ENCODE peak calls at places on chromosomes 11 and 22, in four cellular contexts. P is cardiac muscle cell, H is PC-3, G is lower lobe of right lung. T is an unnamed sample.

GRCh38 chr22:27214691-27215090 is 557.3 kb downstream of the MIAT start:
- DNase-seq in H (no peak), P (no peak), G (no peak), T (no peak)

GRCh38 chr11:79493555-79494171 is 52.8 kb upstream of the TENM4 start:
- DNase-seq in H (peak), P (peak), G (peak), T (peak)

GRCh38 chr11:117917591-117917990 is 11.6 kb downstream of the TMPRSS13 start:
- DNase-seq in P (no peak), H (no peak), G (no peak), T (no peak)

GRCh38 chr11:77003954-77004353 is 30.2 kb upstream of the B3GNT6 start:
- DNase-seq in G (no peak), P (no peak), H (peak), T (no peak)

GRCh38 chr11:119432484-119433368 is 9.8 kb upstream of the THY1 start:
- DNase-seq in H (peak), P (peak), G (no peak), T (peak)

GRCh38 chr22:28582806-28583205 is 96.8 kb downstream of the TTC28 start:
- DNase-seq in H (peak), G (no peak), P (peak), T (peak)

GRCh38 chr11:14364322-14364721 is 5.3 kb upstream of the RRAS2 start:
- DNase-seq in H (no peak), P (no peak), G (no peak), T (peak)

GRCh38 chr22:39773976-39774539 is 119.5 kb downstream of the ENTHD1 start:
- DNase-seq in G (no peak), H (peak), P (peak), T (peak)

GRCh38 chr11:123301696-123302400 is 106.8 kb upstream of the CLMP start:
- DNase-seq in P (peak), H (peak), G (peak), T (peak)

GRCh38 chr22:36921309-36922096 is 8.1 kb downstream of the CSF2RB start:
- DNase-seq in P (no peak), H (no peak), G (no peak), T (no peak)

GRCh38 chr11:17978553-17979287 is 34.1 kb downstream of the SERGEF start:
- DNase-seq in P (peak), G (no peak), H (peak), T (peak)

GRCh38 chr11:65865550-65866172 is 5.4 kb downstream of the MUS81 start:
- DNase-seq in P (no peak), H (no peak), G (peak), T (peak)

GRCh38 chr11:62682518-62682917 is 3.6 kb upstream of the UBXN1 start:
- DNase-seq in P (no peak), H (no peak), G (no peak), T (no peak)

GRCh38 chr22:43171019-43171491 is 15.9 kb downstream of the TTLL12 start:
- DNase-seq in H (no peak), P (no peak), G (no peak), T (no peak)

GRCh38 chr11:3926458-3927095 is 71.1 kb downstream of the STIM1 start:
- DNase-seq in G (no peak), P (no peak), H (no peak), T (no peak)

GRCh38 chr11:86018249-86018648 is 50.6 kb downstream of the PICALM start:
- DNase-seq in G (no peak), H (no peak), P (no peak), T (no peak)

GRCh38 chr22:23215294-23216204 is 35.2 kb downstream of the BCR start:
- DNase-seq in H (peak), G (peak), P (peak), T (no peak)

GRCh38 chr11:15655552-15655951 is 540.8 kb downstream of the INSC start:
- DNase-seq in G (no peak), H (no peak), P (no peak), T (no peak)

GRCh38 chr11:2675540-2675939 is 24.3 kb downstream of the KCNQ1OT1 start:
- DNase-seq in G (no peak), H (no peak), P (no peak), T (no peak)

GRCh38 chr11:125626381-125626950 is 1.5 kb downstream of the CHEK1 start:
- DNase-seq in H (no peak), P (no peak), G (no peak), T (no peak)

GRCh38 chr22:30572840-30573593 is 1.4 kb downstream of the GAL3ST1 start:
- DNase-seq in G (no peak), P (no peak), H (no peak), T (no peak)

GRCh38 chr11:120296554-120296953 is 28.5 kb upstream of the TLCD5 start:
- DNase-seq in P (no peak), H (no peak), G (no peak), T (no peak)

GRCh38 chr22:29309332-29310064 is 3.0 kb downstream of the GAS2L1 start:
- DNase-seq in G (peak), H (peak), P (no peak), T (no peak)

GRCh38 chr11:123080023-123080422 is 18.1 kb upstream of the HSPA8 start:
- DNase-seq in P (no peak), G (no peak), H (no peak), T (no peak)

GRCh38 chr22:50613291-50613981 is 12.8 kb downstream of the MAPK8IP2 start:
- DNase-seq in P (peak), G (peak), H (peak), T (peak)

GRCh38 chr11:128341767-128342318 is 245.5 kb downstream of the ETS1 start:
- DNase-seq in G (no peak), P (no peak), H (no peak), T (no peak)

GRCh38 chr11:79040348-79040747 is 400.5 kb downstream of the TENM4 start:
- DNase-seq in G (no peak), H (peak), P (peak), T (peak)

DNA sequence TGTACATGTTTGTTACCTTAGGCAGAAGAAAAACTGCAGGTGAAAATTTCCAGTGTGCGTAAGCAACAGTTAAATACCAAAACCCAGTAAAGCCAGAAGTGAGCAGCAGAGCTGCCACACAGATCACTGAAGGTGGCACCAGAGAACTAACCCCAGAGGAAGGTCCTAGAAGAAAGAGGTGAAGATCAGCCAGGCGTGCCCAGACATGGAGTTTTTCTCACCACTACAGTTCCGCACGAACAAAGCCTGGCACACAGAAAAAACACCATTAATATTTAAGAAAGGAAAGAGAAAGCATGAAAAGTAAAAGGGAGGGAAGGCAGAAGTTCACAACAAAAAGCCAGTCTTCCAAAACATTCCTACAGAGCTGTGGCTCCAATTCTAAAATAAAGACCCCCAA is 60.7 kb downstream of the STK33 start:
- DNase-seq in G (no peak), P (no peak), H (no peak), T (no peak)
- TF ChIP-seq CTCF in G (no peak), P (no peak), H (no peak), T (no peak)

GRCh38 chr22:41596776-41597634 is 7.4 kb upstream of the PMM1 start:
- DNase-seq in H (peak), G (peak), P (peak), T (peak)

GRCh38 chr22:41598891-41599635 is 9.4 kb upstream of the PMM1 start:
- DNase-seq in G (no peak), P (no peak), H (no peak), T (no peak)

GRCh38 chr22:41595703-41596102 is 6.1 kb upstream of the PMM1 start:
- DNase-seq in H (no peak), P (no peak), G (no peak), T (no peak)

GRCh38 chr22:41597635-41597953 is 8.0 kb upstream of the PMM1 start:
- DNase-seq in G (no peak), P (no peak), H (no peak), T (no peak)

DNA sequence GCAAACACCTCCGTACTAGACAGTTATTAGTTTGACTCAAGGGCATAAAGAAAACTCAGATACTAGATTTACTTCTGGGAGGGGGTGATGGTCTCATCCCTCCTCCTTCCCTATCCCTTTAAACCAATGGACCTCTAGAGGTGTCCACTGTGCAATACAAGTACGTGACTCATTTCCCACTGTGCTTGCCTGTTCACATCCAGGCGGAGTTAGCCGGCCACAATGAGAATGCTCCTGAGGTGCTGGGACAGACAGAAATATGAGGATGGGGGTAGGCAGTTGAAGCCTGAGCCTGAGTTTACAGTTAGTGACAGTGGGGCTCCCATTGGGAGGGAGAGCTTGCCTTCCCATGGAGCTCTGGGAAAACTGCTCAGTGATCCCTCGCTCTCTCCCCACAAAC is 8.4 kb upstream of the PMM1 start:
- DNase-seq in H (peak), G (no peak), P (peak), T (peak)
- TF ChIP-seq CTCF in H (no peak), G (no peak), P (no peak), T (peak)

GRCh38 chr22:46292173-46292572 is 4.5 kb upstream of the GTSE1 start:
- DNase-seq in P (no peak), H (no peak), G (no peak), T (no peak)

GRCh38 chr22:46290121-46290842 is 6.4 kb upstream of the GTSE1 start:
- DNase-seq in H (no peak), P (no peak), G (no peak), T (no peak)

GRCh38 chr22:46292727-46293126 is 3.9 kb upstream of the GTSE1 start:
- DNase-seq in P (no peak), H (no peak), G (peak), T (no peak)

GRCh38 chr22:46289244-46289891 is 7.3 kb upstream of the GTSE1 start:
- DNase-seq in H (no peak), G (peak), P (no peak), T (no peak)

GRCh38 chr22:46290843-46291785 is 5.6 kb upstream of the GTSE1 start:
- DNase-seq in P (no peak), G (no peak), H (no peak), T (no peak)
- TF ChIP-seq CTCF in P (no peak), G (no peak), H (no peak), T (no peak)

GRCh38 chr11:61541568-61541967 is 33.0 kb downstream of the LRRC10B start:
- DNase-seq in G (no peak), P (peak), H (peak), T (peak)

GRCh38 chr11:61544466-61544865 is 35.9 kb downstream of the LRRC10B start:
- DNase-seq in H (peak), G (no peak), P (no peak), T (no peak)

GRCh38 chr11:61543606-61544306 is 35.2 kb downstream of the LRRC10B start:
- DNase-seq in H (peak), P (peak), G (no peak), T (peak)

GRCh38 chr11:61542024-61542461 is 33.5 kb downstream of the LRRC10B start:
- DNase-seq in G (no peak), H (no peak), P (no peak), T (peak)

DNA sequence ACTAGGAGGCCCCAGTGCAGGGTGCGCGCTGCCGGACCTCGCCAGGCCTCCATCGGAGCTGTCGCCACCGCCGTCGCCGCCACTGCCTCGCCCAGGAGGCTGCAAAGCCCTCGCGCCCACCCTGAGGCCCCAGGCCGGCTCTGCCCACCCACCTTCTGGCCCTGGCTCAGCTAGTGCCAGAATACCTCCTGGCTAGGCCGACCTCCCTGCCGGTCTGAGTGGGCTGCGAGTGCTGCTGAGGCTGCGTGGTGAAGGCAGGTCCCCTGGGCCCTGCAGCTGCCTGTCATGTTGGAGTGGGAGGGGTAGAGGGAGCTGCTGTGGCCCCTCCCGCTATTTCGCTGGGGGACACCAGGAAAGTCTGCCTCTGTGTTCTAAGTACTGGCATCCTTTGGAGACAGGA is 34.1 kb downstream of the LRRC10B start:
- DNase-seq in P (no peak), G (no peak), H (no peak), T (no peak)
- TF ChIP-seq CTCF in P (no peak), G (no peak), H (no peak), T (no peak)

GRCh38 chr11:63991558-63991957 is 5.3 kb downstream of the OTUB1 start:
- DNase-seq in G (no peak), H (no peak), P (no peak), T (no peak)

GRCh38 chr11:63986932-63987513 is 785 bp downstream of the OTUB1 start:
- DNase-seq in G (no peak), H (no peak), P (no peak), T (no peak)

GRCh38 chr11:63985812-63986155 is 454 bp upstream of the OTUB1 start:
- DNase-seq in P (no peak), G (peak), H (no peak), T (no peak)

GRCh38 chr11:63986156-63986931 is at the start of gene OTUB1:
- DNase-seq in H (peak), G (peak), P (peak), T (peak)
- TF ChIP-seq CTCF in H (no peak), G (no peak), P (no peak), T (no peak)